ENCODE peak calls at places on chromosomes 13 and 19, in seven cellular contexts. W, P, A, C, V, S and N are unnamed samples.

GRCh38 chr13:26967119-26968038 is 204.2 kb downstream of the USP12 start:
- DNase-seq in W (no peak), P (no peak), A (peak; percentile 70), C (no peak), V (no peak), S (no peak), N (no peak)

GRCh38 chr13:21218351-21219043 is 42.0 kb downstream of the MRPL57 start:
- DNase-seq in W (no peak), P (no peak), A (no peak), C (no peak), V (no peak), S (no peak), N (no peak)

GRCh38 chr19:42323852-42324654 is 1.4 kb upstream of the MEGF8 start:
- DNase-seq in W (peak; percentile 22), P (peak; percentile 68), A (no peak), C (no peak), V (no peak), S (peak; percentile 21), N (peak; percentile 35)

GRCh38 chr13:44819245-44819644 is 170.0 kb downstream of the NUFIP1 start:
- DNase-seq in W (no peak), P (peak; percentile 36), A (peak; percentile 73), C (no peak), V (no peak), S (peak; percentile 29), N (no peak)

GRCh38 chr19:4624733-4625362 is 14.5 kb upstream of the TNFAIP8L1 start:
- DNase-seq in W (no peak), P (no peak), A (peak; percentile 41), C (no peak), V (no peak), S (peak; percentile 82), N (no peak)

GRCh38 chr19:47633516-47633915 is 24.6 kb downstream of the BICRA start:
- DNase-seq in W (no peak), P (no peak), A (no peak), C (no peak), V (no peak), S (no peak), N (no peak)

GRCh38 chr13:113962386-113962785 is 11.5 kb downstream of the C13orf46 start:
- DNase-seq in W (no peak), P (no peak), A (no peak), C (no peak), V (no peak), S (no peak), N (no peak)

GRCh38 chr13:97564929-97565328 is 131.0 kb downstream of the RAP2A start:
- DNase-seq in W (no peak), P (no peak), A (no peak), C (no peak), V (no peak), S (no peak), N (no peak)

GRCh38 chr13:112752711-112753541 is 63.1 kb downstream of the ATP11A start:
- DNase-seq in W (no peak), P (no peak), A (no peak), C (no peak), V (no peak), S (no peak), N (no peak)

GRCh38 chr19:48249502-48250014 is 6.2 kb downstream of the CARD8 start:
- DNase-seq in W (peak; percentile 80), P (peak; percentile 74), A (peak; percentile 37), C (no peak), V (peak; percentile 83), S (no peak), N (peak; percentile 73)

GRCh38 chr13:84946144-84946543 is 853.1 kb downstream of the SLITRK6 start:
- DNase-seq in W (no peak), P (peak; percentile 52), A (no peak), C (no peak), V (no peak), S (no peak), N (no peak)

GRCh38 chr19:32287811-32288227 is 57.6 kb upstream of the ZNF507 start:
- DNase-seq in W (peak; percentile 18), P (peak; percentile 67), A (peak; percentile 91), C (peak; percentile 63), V (no peak), S (peak; percentile 89), N (no peak)

GRCh38 chr13:21297452-21297851 is 121.0 kb downstream of the MRPL57 start:
- DNase-seq in W (no peak), P (peak; percentile 60), A (no peak), C (no peak), V (no peak), S (peak; percentile 14), N (no peak)

GRCh38 chr19:41860419-41861097 is 503 bp downstream of the RPS19 start:
- DNase-seq in W (no peak), P (peak; percentile 61), A (peak; percentile 31), C (no peak), V (peak; percentile 43), S (no peak), N (no peak)

GRCh38 chr19:44731081-44731480 is 17.4 kb upstream of the BCL3 start:
- DNase-seq in W (no peak), P (no peak), A (no peak), C (no peak), V (no peak), S (no peak), N (no peak)

GRCh38 chr13:48938308-48938943 is 37.3 kb upstream of the FNDC3A start:
- DNase-seq in W (no peak), P (no peak), A (no peak), C (no peak), V (no peak), S (peak; percentile 41), N (no peak)

GRCh38 chr13:97978661-97979450 is 25.4 kb downstream of the IPO5 start:
- DNase-seq in W (no peak), P (no peak), A (peak; percentile 16), C (no peak), V (no peak), S (peak; percentile 80), N (no peak)

GRCh38 chr13:78709028-78709427 is 50.1 kb upstream of the OBI1 start:
- DNase-seq in W (no peak), P (no peak), A (no peak), C (no peak), V (no peak), S (no peak), N (no peak)

GRCh38 chr19:39082745-39083598 is 1.2 kb upstream of the ACP7 start:
- DNase-seq in W (no peak), P (no peak), A (no peak), C (no peak), V (no peak), S (no peak), N (no peak)

GRCh38 chr19:4374451-4375163 is 25.7 kb downstream of the SH3GL1 start:
- DNase-seq in W (no peak), P (no peak), A (peak; percentile 84), C (peak; percentile 62), V (no peak), S (peak; percentile 73), N (no peak)

GRCh38 chr19:47652285-47652684 is 43.4 kb downstream of the BICRA start:
- DNase-seq in W (no peak), P (no peak), A (no peak), C (no peak), V (no peak), S (no peak), N (no peak)

GRCh38 chr19:7668842-7669241 is at the start of gene RETN:
- DNase-seq in W (no peak), P (no peak), A (no peak), C (no peak), V (no peak), S (no peak), N (no peak)

GRCh38 chr19:16640951-16641350 is 12.9 kb upstream of the MED26 start:
- DNase-seq in W (no peak), P (no peak), A (no peak), C (no peak), V (no peak), S (no peak), N (no peak)

GRCh38 chr13:45989607-45990006 is 62.9 kb downstream of the ZC3H13 start:
- DNase-seq in W (no peak), P (no peak), A (peak; percentile 73), C (no peak), V (no peak), S (no peak), N (no peak)
- H3K27ac ChIP-seq in W (no peak overlapping the region), P (no peak overlapping the region), A (no peak overlapping the region), C (no peak overlapping the region), V (no peak overlapping the region), S (no peak overlapping the region), N (no peak overlapping the region)

DNA sequence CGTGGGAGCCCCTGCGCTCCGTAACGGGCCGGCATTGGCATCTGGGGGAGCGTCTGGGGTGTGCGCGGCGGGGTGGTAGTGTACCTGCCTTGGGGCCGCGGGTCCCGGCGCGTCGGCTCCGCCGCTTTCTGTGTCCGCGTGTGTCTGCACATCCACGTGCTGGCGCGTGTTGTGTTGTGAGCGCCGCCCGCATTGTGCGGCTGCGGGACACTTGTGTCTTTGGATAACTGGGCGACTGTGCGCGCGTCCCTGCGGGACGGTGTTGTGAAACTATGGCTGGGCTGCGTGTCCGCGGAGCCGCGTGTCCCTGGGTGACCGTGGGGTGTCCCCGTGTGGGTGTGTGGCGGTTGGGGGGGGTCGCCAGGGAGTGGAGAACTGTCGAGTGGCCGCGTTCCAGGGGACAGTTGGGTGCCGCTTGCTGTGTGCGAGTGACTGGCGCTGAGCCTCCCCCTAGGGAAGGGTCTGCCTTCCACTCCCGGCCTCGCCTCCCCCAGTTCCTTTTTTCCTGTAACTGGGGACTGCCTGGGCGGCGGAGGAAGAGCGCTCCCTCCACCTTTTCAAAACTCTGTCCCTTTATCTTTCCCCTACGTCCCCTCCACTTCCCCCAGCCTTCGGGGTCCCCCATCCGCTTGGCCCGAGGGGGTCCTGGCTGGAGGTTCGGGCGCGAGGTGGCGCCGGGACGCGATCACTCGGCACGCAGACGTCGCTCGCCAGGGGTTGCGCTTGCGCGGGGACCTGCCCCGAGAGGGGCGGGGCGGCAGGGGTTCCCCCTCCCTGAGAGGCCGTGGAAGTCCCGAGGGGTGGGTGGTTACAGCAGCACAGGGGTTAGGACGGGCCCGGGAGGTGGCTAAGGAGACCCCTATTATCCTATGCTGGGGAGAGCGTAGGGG is 5.6 kb upstream of the NFIC start:
- DNase-seq in W (peak; percentile 56), P (peak; percentile 67), A (peak; percentile 39), C (peak; percentile 70), V (peak; percentile 81), S (no peak), N (peak; percentile 80)
- H3K27ac ChIP-seq in W (peak overlapping the region; percentile 89), P (no peak overlapping the region), A (no peak overlapping the region), C (peak overlapping the region; percentile 94), V (peak overlapping the region; percentile 38), S (no peak overlapping the region), N (peak overlapping the region; percentile 69)

DNA sequence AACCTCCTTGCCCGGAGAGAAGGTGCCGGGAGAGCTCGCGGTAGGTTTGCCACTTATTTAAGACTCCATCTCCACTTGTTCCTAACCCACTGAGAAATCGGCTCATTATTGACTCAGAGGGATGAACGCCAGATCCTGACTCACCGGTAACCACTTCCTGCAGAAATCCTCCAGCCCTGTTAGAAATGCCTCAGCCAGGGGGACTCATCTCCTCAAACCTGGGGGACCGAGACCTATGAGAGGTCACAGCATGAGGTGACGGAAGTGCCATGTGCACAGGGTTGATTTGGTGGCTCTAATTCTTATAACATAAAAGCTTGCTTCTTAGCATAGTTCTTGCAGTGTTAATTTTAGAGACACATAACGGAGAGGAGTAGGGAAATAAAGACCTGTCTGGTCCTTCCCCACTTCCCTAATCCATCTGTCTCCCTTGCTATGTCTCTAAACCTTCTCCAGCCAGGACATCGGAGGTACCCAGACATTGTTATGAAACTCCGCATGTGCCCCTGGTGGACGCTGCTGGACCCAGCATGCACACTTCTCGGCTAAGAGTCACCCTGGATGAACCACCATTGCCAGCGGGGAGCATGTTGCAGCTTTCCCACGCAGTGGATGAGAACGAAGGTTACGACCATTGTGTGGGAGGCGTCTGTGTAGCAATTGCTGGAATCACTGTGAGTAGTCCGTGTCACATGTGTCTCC is 158.9 kb downstream of the EFNB2 start:
- DNase-seq in W (no peak), P (no peak), A (peak; percentile 91), C (no peak), V (no peak), S (peak; percentile 33), N (no peak)
- H3K27ac ChIP-seq in W (no peak overlapping the region), P (no peak overlapping the region), A (no peak overlapping the region), C (no peak overlapping the region), V (no peak overlapping the region), S (no peak overlapping the region), N (no peak overlapping the region)

GRCh38 chr13:76638882-76639281 is 247.3 kb downstream of the KCTD12 start:
- DNase-seq in W (no peak), P (no peak), A (no peak), C (no peak), V (no peak), S (no peak), N (no peak)
- H3K27ac ChIP-seq in W (no peak overlapping the region), P (no peak overlapping the region), A (no peak overlapping the region), C (no peak overlapping the region), V (no peak overlapping the region), S (no peak overlapping the region), N (no peak overlapping the region)